ENCODE peak calls at places on chromosomes 13 and 19, in ten cellular contexts. P is substantia nigra; Z is T-helper 2 cell; G is LHCN-M2; O is NCI-H774; Y is GM04503; A is T-helper 22 cell; V is mammary epithelial cell; R is activated CD8-positive, alpha-beta memory T cell treated with anti-CD3 and anti-CD28 coated beads for 1 hour; Q is fibroblast of pulmonary artery. X is an unnamed sample.

GRCh38 chr13:75299913-75300862 is 181.8 kb downstream of the TBC1D4 start:
- DNase-seq in P (no peak), Z (no peak), G (peak; percentile 55), O (no peak), Y (peak; percentile 13), A (no peak), V (peak; percentile 12), R (no peak), Q (peak; percentile 39), X (no peak)

GRCh38 chr19:50817941-50818858 is 5.4 kb downstream of the KLK1 start:
- DNase-seq in P (no peak), Z (peak; percentile 44), G (no peak), O (peak; percentile 68), Y (no peak), A (peak; percentile 12), V (no peak), R (no peak), Q (peak; percentile 10), X (no peak)

GRCh38 chr19:58361900-58362271 is 665 bp downstream of the ZNF497 start:
- DNase-seq in P (no peak), Z (no peak), G (peak; percentile 54), O (peak; percentile 53), Y (no peak), A (no peak), V (no peak), R (no peak), Q (peak; percentile 55), X (no peak)

GRCh38 chr19:3163230-3163886 is 15.2 kb upstream of the S1PR4 start:
- DNase-seq in P (peak; percentile 37), Z (peak; percentile 58), G (peak; percentile 44), O (peak; percentile 54), Y (no peak), A (peak; percentile 44), V (peak; percentile 25), R (peak; percentile 59), Q (peak; percentile 69), X (peak; percentile 61)

GRCh38 chr19:16920816-16921529 is 32.2 kb downstream of the F2RL3 start:
- DNase-seq in P (no peak), Z (no peak), G (peak; percentile 61), O (no peak), Y (peak; percentile 42), A (no peak), V (peak; percentile 96), R (no peak), Q (peak; percentile 81), X (no peak)

GRCh38 chr19:56301886-56302620 is 12.6 kb downstream of the ZSCAN5A start:
- DNase-seq in P (no peak), Z (no peak), G (no peak), O (no peak), Y (no peak), A (no peak), V (no peak), R (no peak), Q (no peak), X (no peak)

GRCh38 chr13:28716511-28716910 is 2.3 kb downstream of the SLC46A3 start:
- DNase-seq in P (no peak), Z (no peak), G (peak; percentile 72), O (no peak), Y (peak; percentile 46), A (no peak), V (peak; percentile 78), R (no peak), Q (peak; percentile 97), X (no peak)

GRCh38 chr13:26872444-26873173 is 112.0 kb upstream of the GPR12 start:
- DNase-seq in P (peak; percentile 63), Z (peak; percentile 22), G (peak; percentile 26), O (peak; percentile 19), Y (no peak), A (no peak), V (peak; percentile 24), R (peak; percentile 3), Q (peak; percentile 42), X (peak; percentile 35)

GRCh38 chr19:35347171-35347929 is at the start of gene FFAR1:
- DNase-seq in P (no peak), Z (no peak), G (no peak), O (no peak), Y (no peak), A (peak; percentile 53), V (no peak), R (no peak), Q (no peak), X (peak; percentile 27)

GRCh38 chr19:21463449-21464105 is 41.8 kb upstream of the ZNF429 start:
- DNase-seq in P (no peak), Z (peak; percentile 13), G (no peak), O (peak; percentile 54), Y (no peak), A (no peak), V (peak; percentile 69), R (no peak), Q (no peak), X (no peak)